ENCODE peak calls at places on chromosomes 12 and 14, in five cellular contexts. K, T, R, E and S are unnamed samples.

GRCh38 chr12:55705802-55706402 is 1.8 kb downstream of the ITGA7 start:
- DNase-seq in K (no peak), T (no peak), R (no peak), E (no peak), S (no peak)

GRCh38 chr14:20934148-20934762 is 21.0 kb upstream of the RNASE2 start:
- DNase-seq in K (peak; percentile 23), T (peak; percentile 8), R (no peak), E (peak; percentile 62), S (no peak)

GRCh38 chr12:75635606-75636444 is 124.4 kb upstream of the KRR1 start:
- DNase-seq in K (peak; percentile 95), T (no peak), R (no peak), E (peak; percentile 99), S (peak; percentile 94)

GRCh38 chr14:69333791-69334337 is 64.2 kb downstream of the ERH start:
- DNase-seq in K (no peak), T (no peak), R (no peak), E (no peak), S (no peak)

GRCh38 chr12:117092886-117093285 is 6.3 kb downstream of the TESC start:
- DNase-seq in K (no peak), T (no peak), R (no peak), E (no peak), S (no peak)

GRCh38 chr14:105861985-105862465 is 335.6 kb downstream of the TMEM121 start:
- DNase-seq in K (no peak), T (peak; percentile 27), R (no peak), E (no peak), S (no peak)

GRCh38 chr14:70317969-70318634 is 41.4 kb downstream of the COX16 start:
- DNase-seq in K (peak; percentile 56), T (peak; percentile 29), R (peak; percentile 20), E (peak; percentile 38), S (peak; percentile 40)

GRCh38 chr12:39831587-39832315 is 212.1 kb upstream of the ABCD2 start:
- DNase-seq in K (no peak), T (no peak), R (no peak), E (no peak), S (no peak)

GRCh38 chr14:99564256-99564902 is 39.6 kb downstream of the CCDC85C start:
- DNase-seq in K (peak; percentile 42), T (no peak), R (no peak), E (no peak), S (peak; percentile 39)

GRCh38 chr14:84760506-84760905 is 769.4 kb upstream of the FLRT2 start:
- DNase-seq in K (no peak), T (no peak), R (no peak), E (no peak), S (no peak)

GRCh38 chr12:4444031-4444430 is 1.6 kb downstream of the FGF6 start:
- DNase-seq in K (no peak), T (no peak), R (no peak), E (no peak), S (no peak)

GRCh38 chr12:1776139-1776975 is 44.0 kb upstream of the LRTM2 start:
- DNase-seq in K (peak; percentile 92), T (no peak), R (peak; percentile 88), E (no peak), S (peak; percentile 7)

GRCh38 chr12:2372735-2373134 is 319.9 kb downstream of the CACNA1C start:
- DNase-seq in K (peak; percentile 84), T (no peak), R (no peak), E (no peak), S (no peak)

GRCh38 chr12:123113038-123113437 is 37.9 kb downstream of the PITPNM2 start:
- DNase-seq in K (no peak), T (no peak), R (no peak), E (no peak), S (no peak)

GRCh38 chr14:67392123-67392522 is 19.8 kb downstream of the PLEK2 start:
- DNase-seq in K (no peak), T (no peak), R (no peak), E (no peak), S (no peak)

GRCh38 chr12:24948452-24948815 is 467 bp downstream of the BCAT1 start:
- DNase-seq in K (peak; percentile 58), T (no peak), R (no peak), E (no peak), S (no peak)

GRCh38 chr12:49403887-49404517 is 36.7 kb downstream of the SPATS2 start:
- DNase-seq in K (no peak), T (no peak), R (no peak), E (no peak), S (no peak)

GRCh38 chr12:89721291-89721987 is 12.8 kb upstream of the ATP2B1 start:
- DNase-seq in K (no peak), T (no peak), R (no peak), E (no peak), S (no peak)

GRCh38 chr14:105439710-105440553 is 20.3 kb downstream of the MTA1 start:
- DNase-seq in K (no peak), T (no peak), R (no peak), E (no peak), S (no peak)

GRCh38 chr12:107917912-107918800 is 143.7 kb downstream of the ASCL4 start:
- DNase-seq in K (peak; percentile 15), T (no peak), R (peak; percentile 64), E (peak; percentile 32), S (peak; percentile 47)

GRCh38 chr12:57270966-57271470 is 20.0 kb upstream of the STAC3 start:
- DNase-seq in K (no peak), T (no peak), R (no peak), E (no peak), S (no peak)

GRCh38 chr14:89436274-89436656 is 19.2 kb upstream of the FOXN3 start:
- DNase-seq in K (no peak), T (no peak), R (no peak), E (no peak), S (no peak)

GRCh38 chr12:95318071-95318545 is 100.5 kb downstream of the VEZT start:
- DNase-seq in K (peak; percentile 15), T (no peak), R (peak; percentile 64), E (no peak), S (peak; percentile 39)

GRCh38 chr12:21823581-21823980 is 49.1 kb upstream of the KCNJ8 start:
- DNase-seq in K (no peak), T (no peak), R (no peak), E (no peak), S (no peak)

GRCh38 chr12:52171950-52172512 is 19.8 kb downstream of the KRT80 start:
- DNase-seq in K (no peak), T (peak; percentile 58), R (no peak), E (no peak), S (peak; percentile 52)

GRCh38 chr12:50927766-50928224 is 24.5 kb upstream of the HIGD1C start:
- DNase-seq in K (no peak), T (no peak), R (no peak), E (no peak), S (no peak)

GRCh38 chr12:123364532-123365140 is at the start of gene SBNO1:
- DNase-seq in K (peak; percentile 82), T (peak; percentile 92), R (peak; percentile 97), E (peak; percentile 75), S (peak; percentile 75)

GRCh38 chr12:111024205-111024794 is 103.9 kb upstream of the MYL2 start:
- DNase-seq in K (peak; percentile 25), T (peak; percentile 48), R (peak; percentile 82), E (peak; percentile 52), S (peak; percentile 40)